ENCODE peak calls at places on chromosomes 12 and 14, in four cellular contexts. E is mucosa of gallbladder, T is ELF-1, C is activated T-cell treated with anti-CD3 and anti-CD28 coated beads for 1 hour. L is an unnamed sample.

GRCh38 chr14:90447720-90448497 is 51.1 kb downstream of the CALM1 start:
- DNase-seq in E (no peak), T (no peak), C (no peak), L (no peak)

GRCh38 chr12:121762269-121762668 is 31.2 kb downstream of the RHOF start:
- DNase-seq in E (no peak), T (no peak), C (no peak), L (no peak)

GRCh38 chr12:107780298-107780697 is 5.8 kb downstream of the ASCL4 start:
- DNase-seq in E (no peak), T (no peak), C (no peak), L (no peak)

GRCh38 chr12:83318386-83318971 is 631.8 kb downstream of the TMTC2 start:
- DNase-seq in E (no peak), T (no peak), C (no peak), L (no peak)

GRCh38 chr12:94074970-94075695 is 73.2 kb upstream of the PLXNC1 start:
- DNase-seq in E (peak; percentile 30), T (peak; percentile 55), C (no peak), L (no peak)

GRCh38 chr14:44151120-44151519 is 356.0 kb downstream of the FSCB start:
- DNase-seq in E (no peak), T (no peak), C (no peak), L (no peak)

GRCh38 chr12:20711846-20712245 is 16.7 kb downstream of the SLCO1C1 start:
- DNase-seq in E (no peak), T (no peak), C (no peak), L (no peak)

GRCh38 chr12:2287589-2287988 is 234.8 kb downstream of the CACNA1C start:
- DNase-seq in E (no peak), T (no peak), C (no peak), L (no peak)

GRCh38 chr12:132108211-132108832 is 35.8 kb downstream of the DDX51 start:
- DNase-seq in E (no peak), T (peak; percentile 78), C (no peak), L (no peak)

GRCh38 chr12:91098942-91099341 is 12.4 kb downstream of the LUM start:
- DNase-seq in E (peak; percentile 42), T (peak; percentile 29), C (no peak), L (no peak)

GRCh38 chr14:59333235-59333634 is 131.9 kb downstream of the GPR135 start:
- DNase-seq in E (no peak), T (no peak), C (no peak), L (no peak)

GRCh38 chr12:89350661-89351488 is 1.4 kb downstream of the DUSP6 start:
- DNase-seq in E (no peak), T (peak; percentile 50), C (no peak), L (no peak)

GRCh38 chr12:56256326-56256960 is 1.7 kb downstream of the ANKRD52 start:
- DNase-seq in E (no peak), T (no peak), C (no peak), L (no peak)

GRCh38 chr12:59084758-59085383 is 164.6 kb upstream of the LRIG3 start:
- DNase-seq in E (no peak), T (peak; percentile 86), C (no peak), L (no peak)

GRCh38 chr12:17079251-17079909 is 473.4 kb upstream of the LMO3 start:
- DNase-seq in E (no peak), T (no peak), C (no peak), L (no peak)

GRCh38 chr14:67551940-67552339 is 18.9 kb downstream of the PLEKHH1 start:
- DNase-seq in E (no peak), T (no peak), C (no peak), L (no peak)

GRCh38 chr14:68513137-68513536 is 279.7 kb downstream of the ZFP36L1 start:
- DNase-seq in E (no peak), T (no peak), C (no peak), L (no peak)

GRCh38 chr14:24377660-24378059 is 9.7 kb downstream of the NFATC4 start:
- DNase-seq in E (peak; percentile 69), T (peak; percentile 66), C (no peak), L (peak; percentile 24)

GRCh38 chr12:40947812-40948211 is 240.3 kb upstream of the PDZRN4 start:
- DNase-seq in E (no peak), T (no peak), C (no peak), L (no peak)

GRCh38 chr14:55427439-55427838 is 13.0 kb downstream of the TBPL2 start:
- DNase-seq in E (no peak), T (peak; percentile 31), C (no peak), L (no peak)

GRCh38 chr14:36514278-36515104 is 5.5 kb downstream of the NKX2-1 start:
- DNase-seq in E (no peak), T (no peak), C (no peak), L (no peak)

GRCh38 chr12:3135522-3136461 is 58.6 kb downstream of the TSPAN9 start:
- DNase-seq in E (peak; percentile 54), T (peak; percentile 94), C (peak; percentile 2), L (peak; percentile 23)

GRCh38 chr14:73976150-73976549 is 26.0 kb downstream of the COQ6 start:
- DNase-seq in E (peak; percentile 78), T (no peak), C (no peak), L (no peak)

GRCh38 chr12:77625441-77625840 is 205.3 kb upstream of the NAV3 start:
- DNase-seq in E (no peak), T (no peak), C (no peak), L (no peak)

GRCh38 chr12:101165319-101165718 is 44.7 kb downstream of the SLC5A8 start:
- DNase-seq in E (no peak), T (no peak), C (no peak), L (no peak)

GRCh38 chr12:107349839-107350238 is 256.5 kb upstream of the CRY1 start:
- DNase-seq in E (no peak), T (no peak), C (no peak), L (no peak)

GRCh38 chr12:95623554-95624170 is 72.4 kb upstream of the USP44 start:
- DNase-seq in E (peak; percentile 44), T (peak; percentile 98), C (no peak), L (peak; percentile 46)

GRCh38 chr14:92513966-92514843 is 624 bp downstream of the RIN3 start:
- DNase-seq in E (no peak), T (peak; percentile 38), C (no peak), L (peak; percentile 72)

GRCh38 chr12:6451348-6452244 is at the start of gene TAPBPL:
- DNase-seq in E (peak; percentile 89), T (peak; percentile 89), C (peak; percentile 62), L (peak; percentile 86)